ENCODE peak calls at places on chromosomes 5 and 9, in five cellular contexts. T is MM.1S, M is testis, Z is OCI-LY7, H is pancreas. F is an unnamed sample. For H3K4me1, the result is how much of the 10 kb centered on the place peaks cover.

GRCh38 chr9:108386859-108387384 is 468.9 kb downstream of the ACTL7B start:
- DNase-seq in T (no peak), M (no peak), Z (no peak), H (no peak), F (no peak)

GRCh38 chr9:129182625-129183494 is 4.8 kb upstream of the IER5L start:
- DNase-seq in T (no peak), M (no peak), Z (no peak), H (no peak), F (no peak)

GRCh38 chr9:136545065-136545965 is 533 bp downstream of the NOTCH1 start:
- DNase-seq in T (peak), M (no peak), Z (peak), H (peak), F (peak)

GRCh38 chr5:34676409-34676808 is 20.3 kb downstream of the RAI14 start:
- DNase-seq in T (no peak), M (no peak), Z (no peak), H (peak), F (no peak)

GRCh38 chr5:133147411-133147810 is 95.6 kb downstream of the HSPA4 start:
- DNase-seq in T (no peak), M (peak), Z (no peak), H (peak), F (no peak)

GRCh38 chr9:16398676-16399075 is 471.8 kb downstream of the BNC2 start:
- DNase-seq in T (no peak), M (no peak), Z (no peak), H (no peak), F (no peak)

GRCh38 chr5:94240616-94241287 is 377.7 kb downstream of the KIAA0825 start:
- DNase-seq in T (no peak), M (no peak), Z (no peak), H (no peak), F (no peak)

GRCh38 chr9:7228786-7229185 is 471.0 kb downstream of the KDM4C start:
- DNase-seq in T (no peak), M (no peak), Z (no peak), H (no peak), F (no peak)

GRCh38 chr5:4419276-4419675 is 720.9 kb upstream of the ADAMTS16 start:
- DNase-seq in T (no peak), M (no peak), Z (no peak), H (no peak), F (no peak)

GRCh38 chr5:135220394-135221186 is 178.4 kb downstream of the MACROH2A1 start:
- DNase-seq in T (no peak), M (no peak), Z (no peak), H (no peak), F (no peak)

GRCh38 chr5:150436141-150436680 is 13.3 kb downstream of the RPS14 start:
- DNase-seq in T (peak), M (peak), Z (peak), H (peak), F (peak)
- H3K4me3 ChIP-seq in T (no peak), M (no peak), Z (no peak), H (no peak), F (no peak)

GRCh38 chr5:96649251-96649937 is 12.8 kb upstream of the CAST start:
- DNase-seq in T (no peak), M (no peak), Z (no peak), H (no peak), F (no peak)

GRCh38 chr5:96651948-96652753 is 10.0 kb upstream of the CAST start:
- DNase-seq in T (no peak), M (no peak), Z (peak), H (no peak), F (no peak)

GRCh38 chr5:96649938-96650540 is 12.1 kb upstream of the CAST start:
- DNase-seq in T (no peak), M (no peak), Z (no peak), H (no peak), F (peak)

GRCh38 chr5:96652769-96653455 is 9.3 kb upstream of the CAST start:
- DNase-seq in T (no peak), M (no peak), Z (no peak), H (no peak), F (no peak)

DNA sequence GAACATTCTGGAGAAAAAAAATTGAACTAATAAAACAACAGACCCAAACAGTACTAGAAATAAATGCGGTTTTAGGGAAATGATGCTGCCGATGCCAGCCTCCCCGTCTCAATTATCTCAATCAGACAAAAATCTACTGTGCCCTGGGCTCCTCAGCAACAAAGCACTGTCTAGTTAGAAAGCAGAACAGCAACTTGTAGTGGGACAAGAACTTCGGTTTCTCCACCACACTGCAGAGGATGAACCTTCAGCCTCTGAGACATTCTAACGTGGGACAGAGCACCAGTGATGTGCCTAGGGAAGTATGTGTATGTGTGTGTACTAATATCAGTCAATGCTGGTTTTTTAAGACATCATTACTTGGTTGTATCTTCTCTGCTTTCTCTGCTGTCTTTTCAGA is 11.1 kb upstream of the CAST start:
- DNase-seq in T (no peak), M (no peak), Z (no peak), H (no peak), F (no peak)
- H3K4me1 ChIP-seq in T (under half), M (under half), Z (under half), H (under half), F (under half)

DNA sequence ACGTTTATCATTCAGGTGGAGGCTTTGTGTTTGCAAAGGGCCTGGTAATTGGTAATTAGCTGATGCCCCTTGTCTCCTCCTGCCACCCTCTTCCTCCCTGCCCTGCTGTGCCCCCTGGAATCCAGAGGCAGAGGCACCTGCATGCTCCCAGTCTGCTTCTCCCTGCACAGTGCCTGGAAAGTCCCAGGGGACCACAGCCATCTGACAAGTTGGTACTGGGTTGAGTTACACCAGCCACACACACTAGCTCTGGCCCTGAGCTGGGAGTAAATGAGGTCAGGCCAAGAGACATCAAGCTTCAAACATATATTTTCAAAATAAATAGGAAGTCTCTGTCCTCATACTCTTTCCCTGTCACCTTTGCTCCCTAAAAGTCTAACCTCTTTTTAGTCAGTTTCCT is 56.3 kb downstream of the INSYN2B start:
- DNase-seq in T (no peak), M (no peak), Z (no peak), H (no peak), F (no peak)
- H3K4me3 ChIP-seq in T (no peak), M (no peak), Z (no peak), H (no peak), F (no peak)

GRCh38 chr5:6725448-6725847 is 12.2 kb downstream of the TENT4A start:
- DNase-seq in T (no peak), M (no peak), Z (no peak), H (no peak), F (no peak)
- H3K4me1 ChIP-seq in T (half or more), M (under half), Z (half or more), H (under half), F (under half)

DNA sequence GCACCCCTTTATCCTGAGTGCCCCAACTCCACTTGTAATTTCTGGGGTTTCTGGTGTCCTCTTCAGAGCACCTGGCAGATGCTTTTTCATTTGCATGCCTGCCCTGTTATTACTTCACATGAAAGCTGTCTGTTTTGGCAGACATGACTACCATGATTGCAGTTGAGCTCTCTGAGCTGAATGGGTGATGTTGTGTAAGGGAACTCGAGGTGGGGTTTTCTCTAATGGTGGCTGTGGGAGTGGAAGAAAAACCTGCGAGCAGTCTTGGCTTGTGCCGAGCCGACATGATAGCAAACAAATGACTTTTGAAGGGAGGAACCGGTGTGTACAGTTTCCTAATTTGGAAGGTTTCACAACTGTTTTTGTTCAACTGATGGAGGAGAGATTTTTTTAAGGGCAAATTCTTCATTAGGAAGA is 196.2 kb downstream of the AOPEP start:
- DNase-seq in T (no peak), M (no peak), Z (peak), H (no peak), F (no peak)
- H3K4me3 ChIP-seq in T (peak), M (no peak), Z (no peak), H (no peak), F (no peak)

DNA sequence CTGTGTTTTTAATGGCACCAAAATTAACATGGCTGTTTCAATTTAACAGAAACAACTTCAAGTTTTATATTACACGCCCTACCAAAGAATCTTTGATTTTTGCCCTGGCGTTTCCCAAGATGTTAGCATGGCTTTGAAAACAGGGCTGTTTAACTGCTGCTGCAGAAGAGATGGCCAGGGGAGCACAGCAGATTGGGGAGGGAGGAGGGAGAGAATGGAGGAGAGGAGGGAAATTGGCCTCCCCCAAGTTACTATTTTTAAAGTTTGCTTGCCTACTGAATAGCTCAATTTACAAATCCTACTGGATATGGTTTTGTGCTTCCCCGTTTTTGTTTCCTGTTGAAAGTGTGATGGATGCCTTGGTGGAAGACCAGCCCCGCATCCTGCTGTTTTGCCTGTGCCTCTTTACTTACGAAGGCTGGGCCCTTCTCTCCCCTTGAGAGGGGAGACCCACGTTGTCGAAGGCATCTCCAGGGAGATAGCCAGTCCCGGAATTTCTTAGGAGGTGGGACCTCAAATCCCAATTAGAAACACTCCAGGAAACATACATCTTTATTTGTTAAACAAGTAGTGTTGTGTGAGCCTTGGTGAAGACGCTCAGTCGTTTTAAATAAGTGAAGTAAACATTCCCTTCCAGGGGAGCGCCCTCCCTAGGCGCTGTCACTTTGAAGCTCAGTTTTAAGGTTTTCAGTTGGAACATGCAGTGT is 98.6 kb downstream of the AOPEP start:
- DNase-seq in T (no peak), M (no peak), Z (no peak), H (no peak), F (no peak)
- H3K4me1 ChIP-seq in T (under half), M (under half), Z (under half), H (under half), F (under half)

GRCh38 chr5:1885476-1885755 is 2.7 kb upstream of the IRX4 start:
- DNase-seq in T (no peak), M (no peak), Z (no peak), H (no peak), F (no peak)

GRCh38 chr5:1882337-1883119 is at the start of gene IRX4:
- DNase-seq in T (no peak), M (peak), Z (no peak), H (no peak), F (no peak)

GRCh38 chr5:1883120-1883924 is 597 bp upstream of the IRX4 start:
- DNase-seq in T (no peak), M (no peak), Z (no peak), H (no peak), F (no peak)

GRCh38 chr5:1884638-1885475 is 2.1 kb upstream of the IRX4 start:
- DNase-seq in T (no peak), M (no peak), Z (no peak), H (no peak), F (no peak)

DNA sequence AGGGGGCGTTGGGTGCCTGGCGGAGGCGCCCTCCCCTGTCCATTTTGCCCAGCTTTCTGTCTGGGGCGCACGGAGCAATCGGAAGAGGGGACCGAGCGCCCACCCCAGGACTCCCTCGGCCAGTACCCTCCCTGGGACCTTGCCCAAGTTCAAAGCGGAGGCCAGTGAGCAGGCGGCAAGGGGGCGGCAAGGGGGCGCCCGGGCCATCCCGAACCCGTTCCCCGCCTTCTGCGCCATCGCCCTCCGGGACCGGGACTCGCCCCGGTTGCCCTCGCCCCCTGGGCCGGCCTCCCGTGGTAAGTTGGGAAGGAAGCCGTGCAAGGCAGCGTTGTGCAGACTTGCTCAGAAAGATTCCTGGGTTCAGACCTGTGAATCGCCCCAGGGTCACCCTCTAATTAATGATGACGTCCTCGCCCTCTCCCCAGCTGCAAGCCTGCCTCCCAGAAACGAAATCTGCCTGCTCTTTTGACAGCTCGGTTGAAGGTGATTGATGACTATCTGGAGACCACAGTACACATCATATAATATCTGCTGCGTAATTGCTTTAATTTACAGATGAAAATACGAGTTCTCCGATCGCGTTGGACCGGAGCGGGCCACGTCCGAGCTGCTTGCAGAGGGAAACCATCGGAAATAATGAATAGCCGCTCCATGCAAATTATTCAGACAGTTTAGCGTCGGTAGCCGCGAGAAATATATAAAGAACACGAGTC is 1.4 kb upstream of the IRX4 start:
- DNase-seq in T (no peak), M (no peak), Z (no peak), H (no peak), F (no peak)
- H3K4me3 ChIP-seq in T (no peak), M (no peak), Z (no peak), H (no peak), F (no peak)

DNA sequence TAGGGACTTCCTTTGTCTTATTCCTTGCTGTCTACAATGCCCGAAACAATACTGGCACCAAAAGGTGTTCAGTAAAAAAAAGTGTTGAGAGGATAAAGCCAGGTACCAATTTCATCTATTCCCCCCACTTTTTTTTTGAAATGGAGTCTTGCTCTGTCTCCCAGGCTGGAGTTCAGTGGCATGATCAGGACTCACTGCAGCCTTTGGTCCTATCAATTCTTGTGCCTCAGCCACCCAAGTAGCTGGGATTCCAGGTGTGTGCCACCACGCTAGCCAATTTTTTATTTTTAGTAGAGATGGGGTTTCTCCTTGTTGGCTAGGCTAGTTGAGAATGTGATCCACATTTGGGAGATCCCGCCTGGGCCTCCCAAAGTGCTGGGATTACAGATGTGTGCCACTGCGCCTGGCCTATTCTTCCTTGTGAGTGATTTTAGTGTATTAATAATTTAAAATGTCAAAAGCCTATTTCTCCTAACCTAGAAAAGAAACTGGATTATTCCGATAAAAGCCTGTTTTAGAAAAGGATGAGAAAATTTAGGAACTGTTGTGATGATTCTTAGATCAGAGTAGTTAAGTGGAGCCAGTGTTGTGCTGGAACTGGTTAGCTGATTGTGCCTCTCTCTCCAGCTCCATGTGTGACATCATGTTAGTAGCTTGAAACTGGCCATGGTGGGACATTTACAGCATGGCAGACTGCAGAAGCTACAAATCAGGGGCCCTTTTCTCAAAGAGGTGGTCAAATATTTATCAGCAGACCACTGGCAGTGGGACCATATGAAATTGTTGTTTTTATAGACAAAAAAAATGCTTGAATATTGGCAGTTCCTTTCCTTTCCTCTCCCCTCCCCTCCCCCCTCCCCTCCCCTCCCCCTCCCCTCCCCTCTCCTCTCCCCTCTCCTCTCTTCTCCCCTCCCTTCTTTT is 14.3 kb downstream of the CDC42SE2 start:
- DNase-seq in T (no peak), M (no peak), Z (no peak), H (no peak), F (no peak)
- H3K4me1 ChIP-seq in T (under half), M (under half), Z (half or more), H (under half), F (under half)

GRCh38 chr5:107478068-107478641 is 192.6 kb downstream of the EFNA5 start:
- DNase-seq in T (no peak), M (no peak), Z (no peak), H (no peak), F (no peak)
- H3K4me3 ChIP-seq in T (no peak), M (no peak), Z (no peak), H (no peak), F (no peak)

GRCh38 chr5:132087661-132088060 is 14.1 kb downstream of the CSF2 start:
- DNase-seq in T (no peak), M (no peak), Z (no peak), H (no peak), F (no peak)

GRCh38 chr5:132087176-132087575 is 13.6 kb downstream of the CSF2 start:
- DNase-seq in T (no peak), M (no peak), Z (no peak), H (no peak), F (no peak)

GRCh38 chr5:132090107-132090506 is 16.5 kb downstream of the CSF2 start:
- DNase-seq in T (peak), M (no peak), Z (no peak), H (no peak), F (no peak)

GRCh38 chr5:132086277-132086794 is 12.7 kb downstream of the CSF2 start:
- DNase-seq in T (no peak), M (no peak), Z (no peak), H (peak), F (peak)

GRCh38 chr5:132089363-132089762 is 15.8 kb downstream of the CSF2 start:
- DNase-seq in T (no peak), M (no peak), Z (no peak), H (no peak), F (no peak)
- H3K4me1 ChIP-seq in T (under half), M (under half), Z (under half), H (under half), F (under half)

F was measured in thyroid gland.